ENCODE peak calls at places on chromosomes 6 and 20, in eight cellular contexts. P is tibial nerve, X is Panc1, M is esophagus squamous epithelium, C is pancreas, N is right atrium auricular region, V is right cardiac atrium, D is DND-41. F is an unnamed sample. For H3K4me1, the result is how much of the 10 kb centered on the place peaks cover.

GRCh38 chr6:150928882-150929281 is 63.4 kb downstream of the MTHFD1L start:
- DNase-seq in P (no peak), X (no peak), M (no peak), C (no peak), N (no peak), V (no peak), D (no peak), F (no peak)

GRCh38 chr6:133108377-133108776 is 132.8 kb upstream of the EYA4 start:
- DNase-seq in P (no peak), X (no peak), M (no peak), C (no peak), N (no peak), V (no peak), D (no peak), F (no peak)

GRCh38 chr6:163329991-163330390 is 84.5 kb upstream of the QKI start:
- DNase-seq in P (no peak), X (no peak), M (no peak), C (no peak), N (no peak), V (peak), D (no peak), F (no peak)

GRCh38 chr20:38147751-38148150 is 17.3 kb downstream of the TGM2 start:
- DNase-seq in P (no peak), X (no peak), M (no peak), C (no peak), N (no peak), V (peak), D (no peak), F (no peak)

GRCh38 chr6:50829898-50830439 is 11.3 kb downstream of the TFAP2B start:
- DNase-seq in P (no peak), X (no peak), M (no peak), C (no peak), N (no peak), V (no peak), D (no peak), F (no peak)

GRCh38 chr6:100194535-100194934 is 200.5 kb upstream of the MCHR2 start:
- DNase-seq in P (no peak), X (no peak), M (no peak), C (no peak), N (no peak), V (no peak), D (no peak), F (no peak)

GRCh38 chr20:58399926-58400325 is 10.9 kb downstream of the VAPB start:
- DNase-seq in P (no peak), X (no peak), M (no peak), C (no peak), N (no peak), V (no peak), D (no peak), F (no peak)

GRCh38 chr6:5082487-5083306 is 2.4 kb upstream of the PPP1R3G start:
- DNase-seq in P (no peak), X (no peak), M (no peak), C (no peak), N (no peak), V (peak), D (no peak), F (no peak)

GRCh38 chr6:53250137-53250760 is 98.5 kb downstream of the ELOVL5 start:
- DNase-seq in P (no peak), X (no peak), M (no peak), C (no peak), N (no peak), V (no peak), D (no peak), F (no peak)

GRCh38 chr6:13238017-13238416 is 90.3 kb downstream of the TBC1D7 start:
- DNase-seq in P (no peak), X (no peak), M (no peak), C (no peak), N (no peak), V (no peak), D (no peak), F (no peak)
- H3K4me1 ChIP-seq in P (under half), X (under half), M (under half), C (under half), N (under half), V (under half), D (under half), F (under half)

DNA sequence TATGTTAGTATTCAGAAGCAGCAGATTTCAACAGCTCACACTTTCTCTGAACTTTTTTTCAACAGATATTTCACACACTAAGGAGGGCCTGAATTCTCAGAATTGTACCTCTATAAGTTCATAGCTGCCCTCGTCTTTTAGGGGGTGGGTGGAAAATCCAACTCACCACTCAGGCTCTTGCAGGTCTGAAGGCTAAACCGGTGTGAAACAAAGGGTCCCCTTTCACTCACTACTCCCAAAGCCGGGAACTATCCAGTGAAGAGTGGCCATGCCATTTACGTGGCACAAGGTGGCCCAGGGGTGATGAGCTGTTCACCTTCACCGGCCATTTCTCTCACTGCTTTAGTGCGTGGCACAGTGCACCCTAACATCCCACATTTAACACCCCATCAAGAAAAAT is 24.2 kb downstream of the TBC1D7 start:
- DNase-seq in P (no peak), X (no peak), M (no peak), C (no peak), N (peak), V (no peak), D (no peak), F (no peak)
- H3K27ac ChIP-seq in P (peak), X (no peak), M (peak), C (no peak), N (peak), V (peak), D (no peak), F (no peak)

GRCh38 chr6:3414704-3415453 is 42.0 kb downstream of the SLC22A23 start:
- DNase-seq in P (no peak), X (no peak), M (no peak), C (no peak), N (no peak), V (no peak), D (peak), F (no peak)

GRCh38 chr6:3410385-3411360 is 46.2 kb downstream of the SLC22A23 start:
- DNase-seq in P (peak), X (peak), M (no peak), C (peak), N (no peak), V (peak), D (peak), F (peak)

GRCh38 chr6:3413612-3414011 is 43.2 kb downstream of the SLC22A23 start:
- DNase-seq in P (no peak), X (no peak), M (no peak), C (no peak), N (no peak), V (no peak), D (no peak), F (no peak)

GRCh38 chr6:3411967-3412778 is 44.7 kb downstream of the SLC22A23 start:
- DNase-seq in P (no peak), X (no peak), M (no peak), C (no peak), N (no peak), V (no peak), D (no peak), F (no peak)

DNA sequence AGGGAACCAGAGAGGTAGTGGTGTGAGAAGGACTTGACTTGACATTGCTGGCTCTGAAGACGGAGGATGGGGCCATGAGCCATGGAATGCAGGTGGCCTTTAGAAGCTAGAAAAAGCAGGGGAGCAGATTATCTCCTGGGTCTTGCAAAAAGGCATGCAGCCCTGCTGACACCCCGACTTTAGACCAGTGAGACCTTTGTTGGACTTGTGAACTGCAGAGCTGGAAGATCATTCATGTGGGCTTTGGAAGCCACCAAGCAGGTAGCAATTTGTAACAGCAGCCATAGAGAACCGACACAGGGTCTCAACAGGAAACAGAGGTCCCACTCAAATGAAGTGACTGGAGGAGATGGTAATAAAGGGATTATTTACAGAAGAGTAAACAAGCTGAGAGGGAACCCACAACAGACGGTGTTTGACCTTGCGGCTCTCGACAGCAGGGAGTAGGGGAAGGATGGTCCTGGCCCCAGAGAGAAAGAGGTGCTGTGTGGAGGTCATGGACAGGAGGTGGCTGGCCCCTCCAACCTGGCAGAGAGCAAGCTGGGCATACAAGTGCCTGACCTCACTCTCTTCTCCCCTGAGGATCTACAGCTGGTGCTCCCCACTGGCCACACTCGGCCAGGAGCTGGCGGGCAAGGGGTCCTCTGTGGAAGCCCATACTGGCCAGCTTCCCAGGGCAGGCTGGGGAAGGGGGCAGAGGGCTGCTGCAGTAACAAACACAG is 43.9 kb downstream of the SLC22A23 start:
- DNase-seq in P (no peak), X (no peak), M (no peak), C (no peak), N (no peak), V (no peak), D (no peak), F (no peak)
- H3K4me3 ChIP-seq in P (no peak), X (no peak), M (no peak), C (no peak), N (no peak), V (no peak), D (no peak), F (no peak)

DNA sequence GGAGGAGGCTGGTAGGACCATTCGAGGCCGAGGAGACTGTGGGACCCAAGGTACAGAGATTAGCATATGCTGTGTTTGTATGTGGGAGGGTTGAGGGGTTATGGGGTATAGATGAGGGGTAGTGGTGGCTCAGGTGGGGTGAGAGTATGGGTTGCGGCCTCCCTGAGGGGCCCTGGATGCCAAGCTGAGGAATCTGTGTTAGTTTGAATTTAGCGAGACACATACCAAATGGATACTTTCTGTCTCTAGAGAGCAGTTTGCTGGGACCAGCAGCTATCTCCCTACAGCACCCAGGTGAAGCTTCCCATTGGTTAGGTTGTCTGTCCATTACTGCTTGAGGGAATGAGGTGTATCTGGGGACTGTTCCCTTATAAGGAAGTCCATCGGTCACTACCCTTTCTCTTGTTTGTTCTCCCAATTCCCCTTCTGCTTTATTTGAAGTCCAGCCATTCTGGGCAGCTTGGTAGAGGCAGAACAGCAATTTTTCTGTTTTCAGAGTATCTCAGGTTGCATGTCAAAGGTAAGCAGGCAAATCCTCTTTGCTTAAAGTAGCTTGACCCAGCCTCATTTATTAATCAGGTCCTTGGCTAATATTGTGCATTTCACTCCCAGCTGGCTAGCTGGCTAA is 15.2 kb downstream of the CHMP4B start:
- DNase-seq in P (no peak), X (no peak), M (no peak), C (peak), N (no peak), V (no peak), D (no peak), F (no peak)
- H3K4me1 ChIP-seq in P (under half), X (under half), M (half or more), C (half or more), N (half or more), V (under half), D (under half), F (under half)

GRCh38 chr20:4925842-4926530 is 75.3 kb downstream of the SLC23A2 start:
- DNase-seq in P (peak), X (no peak), M (no peak), C (peak), N (peak), V (peak), D (no peak), F (no peak)
- H3K27ac ChIP-seq in P (peak), X (no peak), M (peak), C (peak), N (peak), V (peak), D (no peak), F (no peak)

DNA sequence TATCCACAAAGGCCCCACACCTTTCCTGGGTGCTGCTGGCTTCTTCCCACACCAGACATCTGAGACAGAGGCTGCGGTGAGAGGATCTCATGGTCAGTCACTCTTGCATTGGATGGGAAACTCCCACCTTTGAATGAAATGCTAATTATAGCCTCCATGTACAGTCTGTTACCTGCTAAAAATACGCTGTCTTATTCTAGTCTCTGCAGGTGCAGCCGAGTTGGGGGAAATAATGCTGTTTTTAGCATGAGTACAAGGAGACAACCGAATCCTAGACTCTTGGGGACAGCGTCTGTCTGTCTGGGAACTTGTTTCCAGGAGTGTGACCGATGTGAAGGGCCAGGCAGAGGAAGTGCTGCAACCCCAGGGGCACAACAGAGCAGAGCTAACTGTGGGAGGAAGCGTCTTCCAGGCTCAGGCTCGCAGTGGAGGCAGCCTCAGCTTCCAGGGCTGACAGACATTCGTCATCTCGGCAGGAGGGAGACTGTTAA is 286.2 kb downstream of the PREX1 start:
- DNase-seq in P (no peak), X (no peak), M (no peak), C (no peak), N (no peak), V (no peak), D (no peak), F (no peak)
- H3K4me3 ChIP-seq in P (no peak), X (no peak), M (no peak), C (no peak), N (no peak), V (no peak), D (no peak), F (no peak)

GRCh38 chr6:10463040-10463439 is 48.2 kb upstream of the TFAP2A start:
- DNase-seq in P (no peak), X (no peak), M (no peak), C (no peak), N (no peak), V (no peak), D (no peak), F (no peak)

GRCh38 chr6:10460096-10460495 is 45.2 kb upstream of the TFAP2A start:
- DNase-seq in P (no peak), X (no peak), M (no peak), C (no peak), N (no peak), V (no peak), D (no peak), F (no peak)

GRCh38 chr6:10463491-10464481 is 48.9 kb upstream of the TFAP2A start:
- DNase-seq in P (no peak), X (no peak), M (no peak), C (no peak), N (no peak), V (no peak), D (no peak), F (no peak)

GRCh38 chr6:10458287-10458686 is 43.4 kb upstream of the TFAP2A start:
- DNase-seq in P (no peak), X (no peak), M (no peak), C (no peak), N (no peak), V (no peak), D (no peak), F (no peak)

GRCh38 chr6:10461850-10462249 is 47.0 kb upstream of the TFAP2A start:
- DNase-seq in P (no peak), X (no peak), M (no peak), C (no peak), N (no peak), V (no peak), D (no peak), F (no peak)
- H3K4me1 ChIP-seq in P (under half), X (under half), M (under half), C (under half), N (under half), V (under half), D (under half), F (under half)

GRCh38 chr6:106530026-106530425 is 99.3 kb downstream of the RTN4IP1 start:
- DNase-seq in P (no peak), X (no peak), M (no peak), C (no peak), N (no peak), V (no peak), D (no peak), F (no peak)
- H3K27ac ChIP-seq in P (no peak), X (no peak), M (no peak), C (no peak), N (no peak), V (no peak), D (no peak), F (no peak)

F was measured in CD8-positive, alpha-beta T cell.